ENCODE peak calls at places on chromosomes 1 and 21, in seven cellular contexts. T is fibroblast of lung, P is stomach, R is mucosa of descending colon, N is mammary epithelial cell, J is fibroblast of pulmonary artery, K is left ventricle myocardium inferior. D is an unnamed sample.

GRCh38 chr1:223035724-223036478 is 107.1 kb downstream of the TLR5 start:
- DNase-seq in N (no peak), R (no peak), P (no peak), T (no peak), K (no peak), J (no peak), D (no peak)

GRCh38 chr1:244603498-244603897 is 49.4 kb upstream of the DESI2 start:
- DNase-seq in T (peak), K (no peak), N (peak), R (no peak), J (peak), P (no peak), D (peak)

GRCh38 chr1:87291107-87291506 is 37.6 kb upstream of the LMO4 start:
- DNase-seq in K (no peak), P (no peak), T (no peak), R (no peak), N (no peak), J (peak), D (no peak)

GRCh38 chr1:185733818-185734709 is at the start of gene HMCN1:
- DNase-seq in T (peak), R (peak), N (peak), K (peak), J (peak), P (peak), D (peak)

GRCh38 chr1:162696286-162696862 is 64.1 kb downstream of the DDR2 start:
- DNase-seq in K (peak), N (peak), P (peak), T (peak), R (peak), J (peak), D (peak)

GRCh38 chr1:111948209-111949131 is 41.0 kb downstream of the KCND3 start:
- DNase-seq in N (peak), R (no peak), K (peak), P (no peak), T (no peak), J (no peak), D (no peak)

GRCh38 chr21:34243562-34243961 is 120.2 kb upstream of the KCNE2 start:
- DNase-seq in J (peak), R (no peak), K (no peak), N (peak), T (peak), P (peak), D (peak)

GRCh38 chr1:56235909-56236510 is 343.4 kb downstream of the PLPP3 start:
- DNase-seq in K (no peak), P (no peak), J (no peak), T (no peak), N (no peak), R (no peak), D (no peak)

GRCh38 chr1:28915036-28915895 is 897 bp downstream of the EPB41 start:
- DNase-seq in T (peak), K (no peak), J (peak), R (peak), P (peak), N (peak), D (no peak)

GRCh38 chr1:83998599-83999315 is at the start of gene TTLL7:
- DNase-seq in R (peak), N (peak), K (peak), T (peak), P (peak), J (peak), D (peak)

GRCh38 chr1:234730542-234731370 is 120.8 kb upstream of the IRF2BP2 start:
- DNase-seq in K (no peak), P (no peak), J (no peak), T (no peak), N (no peak), R (no peak), D (no peak)
- TF ChIP-seq CTCF in K (no peak), P (no peak), J (no peak), T (no peak), N (no peak), R (no peak), D (no peak)

DNA sequence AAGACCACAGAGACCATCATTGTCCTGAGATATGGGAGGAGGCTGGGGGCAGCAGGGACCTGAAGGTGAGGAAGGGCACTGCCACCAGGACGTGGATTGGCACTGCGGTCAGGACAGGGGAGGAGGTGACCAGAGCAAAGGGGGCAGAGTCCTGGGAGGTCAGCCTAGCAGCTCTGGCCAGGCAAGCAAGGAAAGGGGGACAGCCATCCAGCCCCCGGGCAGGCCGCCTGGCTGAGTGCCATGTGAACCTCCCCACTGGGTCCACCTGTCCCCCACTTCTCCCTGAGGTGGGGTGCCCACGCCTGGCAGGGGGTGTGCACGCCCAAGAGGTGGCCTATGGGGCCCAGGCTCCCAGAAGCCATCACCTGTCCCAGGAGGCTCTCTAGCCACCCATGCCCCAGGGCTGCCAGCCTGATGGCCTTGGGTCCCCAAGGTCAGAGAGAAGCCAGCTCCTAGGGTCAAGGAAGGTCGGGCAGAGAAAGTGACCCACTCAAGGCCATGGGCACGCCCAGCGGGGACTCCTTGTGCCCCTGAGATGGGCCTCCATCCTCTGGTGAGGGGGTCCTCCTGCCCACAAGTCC is 17.6 kb upstream of the PTTG1IP start:
- DNase-seq in T (no peak), N (no peak), K (no peak), P (no peak), J (no peak), R (peak), D (no peak)
- H3K4me3 ChIP-seq in T (no peak), N (no peak), K (no peak), P (no peak), J (no peak), R (no peak), D (no peak)

GRCh38 chr1:102550729-102551384 is 554.1 kb upstream of the OLFM3 start:
- DNase-seq in N (peak), P (no peak), T (no peak), K (no peak), J (peak), R (no peak), D (peak)
- TF ChIP-seq CTCF in N (peak), P (no peak), T (peak), K (no peak), J (peak), R (no peak), D (peak)

DNA sequence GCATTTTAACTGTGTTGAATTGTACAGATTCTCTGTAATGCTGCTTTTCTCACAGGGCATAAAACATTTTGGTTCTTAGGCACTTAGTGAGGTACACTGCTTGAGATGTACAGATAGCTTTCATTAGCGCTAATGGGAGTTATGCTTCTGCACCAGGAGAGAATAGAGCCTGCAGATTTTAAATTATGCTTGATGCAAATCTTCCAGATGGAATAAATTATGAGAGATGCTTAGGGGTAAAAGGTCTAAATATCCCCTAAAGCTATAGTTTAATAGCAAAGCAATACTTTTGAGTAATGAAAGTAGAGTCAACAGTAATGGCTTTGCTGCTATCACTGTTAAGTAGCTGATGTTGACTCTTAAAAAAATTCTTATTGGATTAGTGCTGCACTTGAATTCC is 248.9 kb downstream of the S1PR1 start:
- DNase-seq in P (no peak), J (no peak), K (no peak), R (no peak), N (no peak), T (no peak), D (no peak)
- H3K4me3 ChIP-seq in P (no peak), J (no peak), K (no peak), R (no peak), N (no peak), T (no peak), D (no peak)

DNA sequence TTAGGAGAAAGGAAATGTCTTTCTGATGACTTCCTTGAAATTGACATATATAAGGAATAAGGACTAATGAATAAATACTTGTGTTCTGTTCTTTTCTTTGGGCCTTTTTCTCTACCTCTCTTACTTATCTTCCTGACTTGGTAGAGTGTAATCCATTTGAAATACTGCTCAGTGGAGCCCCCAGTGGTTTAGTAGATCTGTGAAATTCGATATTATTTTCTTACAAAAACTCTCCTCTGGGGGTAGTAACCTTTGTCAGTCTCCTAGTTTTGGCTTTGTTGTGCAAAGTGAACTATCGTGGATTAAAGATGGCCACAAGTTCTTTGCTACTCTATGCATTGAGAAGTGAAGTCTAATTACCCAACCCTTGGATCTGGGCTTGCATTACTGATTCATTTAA is 48.8 kb downstream of the DUSP10 start:
- DNase-seq in T (no peak), P (no peak), R (no peak), N (no peak), K (no peak), J (no peak), D (no peak)
- TF ChIP-seq CTCF in T (no peak), P (no peak), R (no peak), N (no peak), K (no peak), J (no peak), D (peak)

GRCh38 chr1:10975567-10976326 is 36.7 kb upstream of the TARDBP start:
- DNase-seq in K (no peak), J (peak), P (peak), T (peak), N (peak), R (peak), D (peak)
- H3K4me3 ChIP-seq in K (no peak), J (no peak), P (no peak), T (no peak), N (peak), R (no peak), D (no peak)

GRCh38 chr1:231338270-231339128 is at the start of gene SPRTN:
- DNase-seq in K (no peak), P (no peak), T (peak), J (no peak), R (no peak), N (peak), D (no peak)
- TF ChIP-seq CTCF in K (no peak), P (no peak), T (no peak), J (no peak), R (no peak), N (no peak), D (no peak)

GRCh38 chr1:217133958-217134856 is 411.0 kb upstream of the ESRRG start:
- DNase-seq in K (no peak), T (peak), J (peak), N (no peak), R (no peak), P (no peak), D (peak)
- H3K4me3 ChIP-seq in K (peak), T (peak), J (peak), N (peak), R (no peak), P (peak), D (no peak)

DNA sequence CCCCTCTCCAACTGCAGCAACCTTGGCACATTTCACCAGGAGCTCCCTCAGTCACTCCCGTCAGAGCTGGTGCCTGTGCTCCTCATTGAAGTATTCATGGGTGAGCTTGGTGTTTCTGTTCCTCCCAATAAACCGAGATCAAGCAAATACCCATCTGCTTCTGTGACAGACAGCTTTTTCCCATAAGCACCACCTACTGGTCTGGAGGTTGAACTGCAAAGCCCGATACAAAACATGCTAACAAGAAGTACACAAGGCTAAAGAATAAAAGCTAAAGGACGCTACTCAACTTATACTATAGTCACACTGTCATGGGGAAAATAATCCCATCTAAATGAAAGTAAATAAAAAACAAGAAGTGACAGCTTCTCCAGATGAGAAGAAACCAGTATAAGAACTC is 111.9 kb upstream of the C21orf91 start:
- DNase-seq in T (no peak), J (no peak), P (no peak), N (no peak), R (no peak), K (no peak), D (no peak)
- TF ChIP-seq CTCF in T (peak), J (peak), P (no peak), N (peak), R (no peak), K (no peak), D (no peak)

D was measured in fibroblast of villous mesenchyme.